ENCODE peak calls at places on chromosome 5, in four cellular contexts. One of them, this sample, is unnamed. For H3K9me3, the result is how much of the 10 kb centered on the place peaks cover.

GRCh38 chr5:14090290-14090689 is 52.9 kb upstream of the TRIO start:
- DNase-seq in naive thymus-derived CD4-positive, alpha-beta T cell: no peak
- DNase-seq in esophagus squamous epithelium: no peak
- DNase-seq in keratinocyte: no peak
- DNase-seq in this sample: no peak

GRCh38 chr5:95709967-95710650 is 21.0 kb upstream of the RHOBTB3 start:
- DNase-seq in keratinocyte: no peak
- DNase-seq in esophagus squamous epithelium: no peak
- DNase-seq in naive thymus-derived CD4-positive, alpha-beta T cell: no peak
- DNase-seq in this sample: no peak

GRCh38 chr5:95682891-95683290 is at the start of gene SPATA9:
- DNase-seq in naive thymus-derived CD4-positive, alpha-beta T cell: no peak
- DNase-seq in esophagus squamous epithelium: no peak
- DNase-seq in keratinocyte: no peak
- DNase-seq in this sample: no peak

GRCh38 chr5:91194861-91195460 is 188.2 kb downstream of the ARRDC3 start:
- DNase-seq in esophagus squamous epithelium: no peak
- DNase-seq in naive thymus-derived CD4-positive, alpha-beta T cell: no peak
- DNase-seq in keratinocyte: no peak
- DNase-seq in this sample: no peak

GRCh38 chr5:96492654-96493053 is 59.6 kb upstream of the PCSK1 start:
- DNase-seq in naive thymus-derived CD4-positive, alpha-beta T cell: no peak
- DNase-seq in keratinocyte: no peak
- DNase-seq in esophagus squamous epithelium: no peak
- DNase-seq in this sample: no peak

GRCh38 chr5:104444656-104445055 is 882.1 kb upstream of the NUDT12 start:
- DNase-seq in keratinocyte: no peak
- DNase-seq in naive thymus-derived CD4-positive, alpha-beta T cell: no peak
- DNase-seq in esophagus squamous epithelium: no peak
- DNase-seq in this sample: no peak

GRCh38 chr5:42791151-42791550 is 20.5 kb downstream of the SELENOP start:
- DNase-seq in keratinocyte: no peak
- DNase-seq in esophagus squamous epithelium: no peak
- DNase-seq in naive thymus-derived CD4-positive, alpha-beta T cell: no peak
- DNase-seq in this sample: no peak

GRCh38 chr5:37900692-37901091 is 60.9 kb upstream of the GDNF start:
- DNase-seq in esophagus squamous epithelium: no peak
- DNase-seq in keratinocyte: no peak
- DNase-seq in naive thymus-derived CD4-positive, alpha-beta T cell: no peak
- DNase-seq in this sample: no peak

GRCh38 chr5:96157841-96158291 is 196.2 kb upstream of the ELL2 start:
- DNase-seq in esophagus squamous epithelium: no peak
- DNase-seq in naive thymus-derived CD4-positive, alpha-beta T cell: no peak
- DNase-seq in keratinocyte: no peak
- DNase-seq in this sample: no peak

GRCh38 chr5:55927861-55928655 is 66.7 kb downstream of the IL6ST start:
- DNase-seq in keratinocyte: no peak
- DNase-seq in esophagus squamous epithelium: no peak
- DNase-seq in naive thymus-derived CD4-positive, alpha-beta T cell: no peak
- DNase-seq in this sample: no peak

GRCh38 chr5:156328176-156328575 is 1.2 kb downstream of the SGCD start:
- DNase-seq in keratinocyte: no peak
- DNase-seq in naive thymus-derived CD4-positive, alpha-beta T cell: no peak
- DNase-seq in esophagus squamous epithelium: no peak
- DNase-seq in this sample: no peak

DNA sequence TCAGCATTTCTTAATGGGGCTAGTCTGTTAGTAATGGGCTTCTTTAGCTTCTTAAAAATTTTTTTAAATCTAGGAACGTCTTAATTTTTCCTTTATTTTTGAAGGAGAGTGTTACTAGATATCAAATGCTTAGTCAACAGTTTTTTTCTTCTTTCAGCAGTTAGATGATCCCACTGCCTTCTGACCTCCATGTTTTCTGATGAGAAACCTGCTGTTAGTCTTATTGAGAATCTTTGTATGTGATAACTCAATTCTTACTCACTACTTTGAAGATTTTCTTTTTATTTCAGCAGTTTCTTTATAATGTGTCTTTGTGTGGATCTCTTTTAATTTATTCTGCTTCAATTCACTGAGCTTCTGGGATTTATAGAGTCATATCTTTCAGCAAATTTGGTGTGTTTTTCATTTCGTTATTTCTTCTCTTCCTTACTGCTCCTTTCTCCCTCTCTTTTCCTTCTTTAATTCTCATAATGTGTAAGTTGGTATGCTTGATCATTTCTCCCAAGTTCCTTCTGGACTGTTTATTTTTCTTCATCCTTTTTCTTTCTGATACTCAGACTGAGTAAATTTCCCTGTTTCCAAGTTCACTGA is 205.8 kb downstream of the RANBP17 start:
- DNase-seq in keratinocyte: no peak
- DNase-seq in naive thymus-derived CD4-positive, alpha-beta T cell: no peak
- DNase-seq in esophagus squamous epithelium: no peak
- DNase-seq in this sample: no peak
- H3K9me3 ChIP-seq in keratinocyte: under half
- H3K9me3 ChIP-seq in naive thymus-derived CD4-positive, alpha-beta T cell: under half
- H3K9me3 ChIP-seq in esophagus squamous epithelium: under half
- H3K9me3 ChIP-seq in this sample: under half

DNA sequence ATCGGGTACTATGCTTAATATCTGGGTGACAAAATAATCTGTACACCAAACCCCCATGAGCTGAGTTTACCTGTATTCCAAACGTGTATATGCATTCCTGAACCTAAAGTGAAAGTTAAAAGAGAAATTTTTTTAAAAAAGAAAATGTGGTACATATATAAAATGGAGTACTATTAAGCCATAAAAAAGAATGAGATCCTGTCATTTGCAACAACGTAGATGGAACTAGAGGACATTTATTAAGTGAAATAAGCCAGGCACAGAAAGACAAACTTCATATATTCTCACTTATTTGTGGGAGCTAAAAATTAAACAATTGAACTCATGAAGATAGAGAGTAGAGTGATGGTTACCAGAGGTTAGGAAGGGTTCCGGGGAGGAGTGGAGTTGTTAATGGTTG is 44.8 kb downstream of the NDUFAF2 start:
- DNase-seq in naive thymus-derived CD4-positive, alpha-beta T cell: no peak
- DNase-seq in keratinocyte: no peak
- DNase-seq in esophagus squamous epithelium: no peak
- DNase-seq in this sample: no peak
- H3K9me3 ChIP-seq in naive thymus-derived CD4-positive, alpha-beta T cell: under half
- H3K9me3 ChIP-seq in keratinocyte: under half
- H3K9me3 ChIP-seq in esophagus squamous epithelium: under half
- H3K9me3 ChIP-seq in this sample: under half

GRCh38 chr5:39452846-39453245 is 28.1 kb upstream of the DAB2 start:
- DNase-seq in naive thymus-derived CD4-positive, alpha-beta T cell: no peak
- DNase-seq in esophagus squamous epithelium: no peak
- DNase-seq in keratinocyte: no peak
- DNase-seq in this sample: no peak
- H3K9me3 ChIP-seq in naive thymus-derived CD4-positive, alpha-beta T cell: under half
- H3K9me3 ChIP-seq in esophagus squamous epithelium: under half
- H3K9me3 ChIP-seq in keratinocyte: under half
- H3K9me3 ChIP-seq in this sample: under half

DNA sequence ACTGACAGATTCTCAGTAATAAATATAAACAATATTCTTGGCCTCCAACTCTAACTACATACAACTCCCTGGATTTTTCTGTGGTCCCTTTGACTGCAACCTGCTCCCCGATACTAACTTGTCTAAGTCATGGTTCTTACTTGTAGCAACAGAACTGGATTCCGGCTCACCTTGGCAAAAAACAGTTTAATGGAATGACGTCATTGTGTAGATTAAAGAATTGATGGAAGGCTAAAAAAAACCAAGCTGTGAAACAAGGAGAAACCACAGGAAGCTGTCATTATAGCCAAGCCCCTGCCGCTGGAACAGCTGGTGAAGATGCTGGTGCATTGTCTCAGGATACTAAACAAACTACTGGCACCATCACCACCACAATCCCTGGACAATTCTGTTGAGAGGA is 11.4 kb upstream of the ADAMTS19 start:
- DNase-seq in esophagus squamous epithelium: no peak
- DNase-seq in keratinocyte: no peak
- DNase-seq in naive thymus-derived CD4-positive, alpha-beta T cell: no peak
- DNase-seq in this sample: no peak
- H3K9me3 ChIP-seq in esophagus squamous epithelium: under half
- H3K9me3 ChIP-seq in keratinocyte: under half
- H3K9me3 ChIP-seq in naive thymus-derived CD4-positive, alpha-beta T cell: under half
- H3K9me3 ChIP-seq in this sample: under half

DNA sequence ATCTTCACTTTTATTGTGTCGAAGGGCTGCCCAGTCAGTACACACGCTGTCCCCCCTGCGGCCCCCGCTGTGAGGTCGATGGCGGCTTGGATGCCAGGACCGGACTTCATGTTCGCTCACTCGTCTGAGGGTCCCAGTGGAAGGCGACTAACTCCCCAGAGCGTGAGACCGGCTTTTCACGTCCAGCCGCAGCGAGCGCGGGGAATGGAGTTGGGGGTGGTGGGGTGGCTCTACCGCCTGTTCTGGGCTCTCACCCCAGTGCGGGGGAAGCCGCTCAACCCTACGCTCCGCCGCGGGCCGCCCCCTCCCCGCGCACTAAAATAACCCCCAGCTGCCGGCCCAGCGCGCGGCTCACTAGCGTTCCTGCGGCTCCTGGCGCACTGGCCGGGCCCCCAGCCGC is at the start of gene SLC25A2:
- DNase-seq in naive thymus-derived CD4-positive, alpha-beta T cell: no peak
- DNase-seq in keratinocyte: no peak
- DNase-seq in esophagus squamous epithelium: no peak
- DNase-seq in this sample: no peak
- H3K9me3 ChIP-seq in naive thymus-derived CD4-positive, alpha-beta T cell: under half
- H3K9me3 ChIP-seq in keratinocyte: under half
- H3K9me3 ChIP-seq in esophagus squamous epithelium: half or more
- H3K9me3 ChIP-seq in this sample: under half

This sample was measured in T-helper 17 cell.